ENCODE peak calls at places on chromosomes 16 and 17, in ten cellular contexts. Q is B cell, M is NCI-H187, S is left ventricle myocardium inferior, E is GM04504, P is head of caudate nucleus, J is HCEC 1CT, B is naive B cell, T is lung microvascular endothelial cell, O is EL. C is an unnamed sample.

GRCh38 chr16:75087040-75087979 is 29.3 kb downstream of the LDHD start:
- DNase-seq in B (no peak), P (no peak), E (no peak), M (peak), Q (no peak), T (peak), S (peak), O (peak), J (peak), C (peak)

GRCh38 chr17:73585583-73585982 is 58.7 kb downstream of the SDK2 start:
- DNase-seq in M (no peak), E (no peak), Q (no peak), J (no peak), T (no peak), S (no peak), P (no peak), O (no peak), B (peak), C (no peak)

GRCh38 chr16:4574919-4575705 is 19.0 kb downstream of the C16orf96 start:
- DNase-seq in E (no peak), Q (no peak), J (no peak), O (no peak), S (no peak), T (no peak), B (no peak), M (no peak), P (no peak), C (no peak)

GRCh38 chr16:5607169-5607568 is 509.6 kb upstream of the EEF2KMT start:
- DNase-seq in E (no peak), P (no peak), S (no peak), J (no peak), O (no peak), M (no peak), B (no peak), T (no peak), Q (no peak), C (no peak)

GRCh38 chr16:63289834-63290460 is 1253.7 kb upstream of the CDH8 start:
- DNase-seq in O (no peak), T (peak), B (no peak), P (peak), M (no peak), Q (no peak), S (no peak), J (no peak), E (no peak), C (no peak)

GRCh38 chr16:4290236-4290830 is 17.5 kb upstream of the TFAP4 start:
- DNase-seq in M (no peak), B (no peak), Q (no peak), J (peak), T (peak), O (peak), E (peak), P (no peak), S (no peak), C (no peak)

GRCh38 chr17:27741361-27741861 is 58.9 kb downstream of the NOS2 start:
- DNase-seq in M (no peak), Q (no peak), B (no peak), P (no peak), T (peak), O (peak), S (no peak), J (peak), E (peak), C (no peak)

GRCh38 chr17:15409721-15410247 is 57.6 kb downstream of the CDRT4 start:
- DNase-seq in S (peak), J (peak), O (peak), T (no peak), M (no peak), E (peak), Q (no peak), B (no peak), P (no peak), C (peak)

GRCh38 chr17:69090365-69090764 is 29.6 kb upstream of the ABCA9 start:
- DNase-seq in P (no peak), T (no peak), M (no peak), E (no peak), O (no peak), S (no peak), B (no peak), J (peak), Q (no peak), C (no peak)

GRCh38 chr16:3863587-3863986 is 16.9 kb downstream of the CREBBP start:
- DNase-seq in M (no peak), B (no peak), E (no peak), P (no peak), S (no peak), Q (no peak), J (no peak), O (no peak), T (no peak), C (no peak)

GRCh38 chr16:80084614-80085013 is 456.2 kb upstream of the DYNLRB2 start:
- DNase-seq in B (no peak), T (peak), E (no peak), J (no peak), P (peak), Q (no peak), S (peak), O (peak), M (peak), C (peak)

GRCh38 chr16:53504665-53505064 is 1.7 kb upstream of the AKTIP start:
- DNase-seq in M (no peak), T (peak), E (no peak), S (no peak), J (no peak), Q (no peak), B (no peak), P (peak), O (peak), C (no peak)

GRCh38 chr17:78785011-78785662 is 3.1 kb upstream of the CYTH1 start:
- DNase-seq in J (no peak), O (no peak), P (no peak), E (no peak), S (no peak), Q (no peak), B (no peak), M (no peak), T (no peak), C (no peak)

GRCh38 chr17:16491703-16492612 is at the start of gene LRRC75A:
- DNase-seq in O (peak), T (peak), S (peak), Q (peak), M (no peak), P (peak), B (peak), J (peak), E (no peak), C (peak)

GRCh38 chr16:16075463-16076399 is 126.3 kb downstream of the ABCC1 start:
- DNase-seq in B (no peak), M (no peak), E (peak), J (no peak), P (no peak), O (peak), Q (no peak), T (no peak), S (peak), C (no peak)

C was measured in uterus.